ENCODE peak calls at places on chromosome 13, in four cellular contexts. Y is activated B cell treated with CpG ODN at 0.5 μM for 24 hours, E is uterus, T is choroid plexus epithelial cell. P is an unnamed sample.
A peak's percentile ranks its signal among the peaks of the same experiment; 100 is the strongest.

GRCh38 chr13:37666036-37666435 is 67.5 kb upstream of the POSTN start:
- DNase-seq in Y (no peak), E (no peak), T (peak; percentile 81), P (no peak)

GRCh38 chr13:53238241-53238640 is 209.6 kb downstream of the OLFM4 start:
- DNase-seq in E (no peak), Y (no peak), T (no peak), P (no peak)

GRCh38 chr13:45178349-45179142 is 22.3 kb downstream of the KCTD4 start:
- DNase-seq in Y (no peak), E (no peak), T (peak; percentile 71), P (no peak)

GRCh38 chr13:41648314-41648935 is 191.1 kb downstream of the RGCC start:
- DNase-seq in T (peak; percentile 82), Y (no peak), E (no peak), P (no peak)

GRCh38 chr13:51333421-51333820 is 6.1 kb upstream of the SERPINE3 start:
- DNase-seq in T (no peak), Y (no peak), E (no peak), P (no peak)

GRCh38 chr13:40789275-40790231 is at the start of gene SLC25A15:
- DNase-seq in E (peak; percentile 73), T (peak; percentile 68), Y (peak; percentile 82), P (peak; percentile 68)

GRCh38 chr13:45372189-45373115 is 31.5 kb upstream of the TPT1 start:
- DNase-seq in T (peak; percentile 25), Y (no peak), E (no peak), P (no peak)

GRCh38 chr13:53250272-53250875 is 221.8 kb downstream of the OLFM4 start:
- DNase-seq in E (no peak), Y (no peak), T (peak; percentile 85), P (peak; percentile 46)

GRCh38 chr13:77740931-77741586 is 43.6 kb downstream of the SLAIN1 start:
- DNase-seq in E (no peak), T (no peak), Y (no peak), P (no peak)

GRCh38 chr13:98144501-98145350 is 1.8 kb downstream of the FARP1 start:
- DNase-seq in Y (no peak), T (peak; percentile 63), E (no peak), P (peak; percentile 31)

GRCh38 chr13:20428666-20429644 is 96.7 kb downstream of the CRYL1 start:
- DNase-seq in Y (no peak), E (no peak), T (no peak), P (no peak)

GRCh38 chr13:52617070-52618060 is 24.9 kb upstream of the HNRNPA1L2 start:
- DNase-seq in Y (peak; percentile 78), T (peak; percentile 91), E (peak; percentile 85), P (peak; percentile 74)

GRCh38 chr13:108902557-108903155 is 273.2 kb downstream of the MYO16 start:
- DNase-seq in E (no peak), T (peak; percentile 63), Y (no peak), P (no peak)

GRCh38 chr13:79548886-79549285 is 67.9 kb downstream of the NDFIP2 start:
- DNase-seq in E (no peak), Y (no peak), T (peak; percentile 42), P (no peak)
- TF ChIP-seq CTCF in E (no peak), Y (no peak), T (peak; percentile 52), P (peak; percentile 53)

GRCh38 chr13:30704596-30704995 is 30.7 kb upstream of the ALOX5AP start:
- DNase-seq in Y (no peak), T (no peak), E (no peak), P (no peak)

GRCh38 chr13:30705672-30706071 is 29.7 kb upstream of the ALOX5AP start:
- DNase-seq in T (no peak), Y (no peak), E (no peak), P (no peak)

GRCh38 chr13:30698488-30699005 is 36.8 kb upstream of the ALOX5AP start:
- DNase-seq in Y (no peak), E (no peak), T (no peak), P (no peak)

GRCh38 chr13:30700364-30700763 is 35.0 kb upstream of the ALOX5AP start:
- DNase-seq in T (no peak), Y (no peak), E (no peak), P (no peak)

GRCh38 chr13:30702006-30702405 is 33.3 kb upstream of the ALOX5AP start:
- DNase-seq in Y (no peak), T (no peak), E (no peak), P (no peak)
- TF ChIP-seq CTCF in Y (no peak), T (no peak), E (no peak), P (no peak)

GRCh38 chr13:73544175-73544574 is 485.4 kb downstream of the KLF5 start:
- DNase-seq in E (no peak), Y (no peak), T (no peak), P (no peak)
- TF ChIP-seq CTCF in E (no peak), Y (no peak), T (no peak), P (no peak)

DNA sequence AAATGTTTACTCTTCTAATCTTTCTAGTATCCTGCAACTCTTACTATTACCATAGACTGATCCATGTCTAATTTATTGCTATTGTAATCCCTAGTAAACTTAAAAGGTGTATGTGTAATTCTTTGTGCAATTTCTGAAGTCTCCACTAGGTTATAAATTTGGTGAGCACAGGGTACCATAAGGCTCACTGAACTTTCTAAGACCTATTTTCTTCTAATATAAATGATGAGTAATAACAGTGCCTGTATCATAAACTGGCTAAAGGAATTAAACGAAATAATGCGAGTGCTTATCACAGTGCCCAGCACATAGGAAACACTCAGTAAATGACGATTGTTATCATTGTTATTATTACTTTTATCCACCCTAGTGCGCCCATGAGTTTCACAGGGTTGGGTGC is 119.1 kb downstream of the KLF12 start:
- DNase-seq in E (no peak), T (peak; percentile 31), Y (no peak), P (no peak)
- TF ChIP-seq CTCF in E (no peak), T (peak; percentile 36), Y (no peak), P (peak; percentile 58)

GRCh38 chr13:23889598-23890224 is 511 bp upstream of the MIPEP start:
- DNase-seq in E (no peak), Y (no peak), T (no peak), P (no peak)
- TF ChIP-seq CTCF in E (no peak), Y (no peak), T (no peak), P (peak; percentile 11)

P was measured in neural crest cell.